ENCODE peak calls at places on chromosomes 16 and 17, in six cellular contexts. G is fibroblast of mammary gland, A is coronary artery, F is dorsolateral prefrontal cortex, I is BE2C, B is cardiac muscle cell. R is an unnamed sample.

GRCh38 chr16:69741519-69741918 is 13.2 kb downstream of the NOB1 start:
- DNase-seq in G (peak; percentile 51), A (no peak), F (no peak), I (no peak), B (no peak), R (no peak)

GRCh38 chr16:52912565-52913173 is 140.0 kb downstream of the CHD9NB start:
- DNase-seq in G (peak; percentile 54), A (no peak), F (peak; percentile 79), I (peak; percentile 74), B (peak; percentile 69), R (peak; percentile 67)

GRCh38 chr16:55645986-55646385 is 9.8 kb upstream of the SLC6A2 start:
- DNase-seq in G (no peak), A (no peak), F (no peak), I (no peak), B (no peak), R (no peak)

GRCh38 chr16:12323007-12323699 is 346.6 kb downstream of the SNX29 start:
- DNase-seq in G (peak; percentile 17), A (no peak), F (no peak), I (no peak), B (no peak), R (peak; percentile 83)

GRCh38 chr16:90046971-90047713 is 27.9 kb upstream of the DBNDD1 start:
- DNase-seq in G (peak; percentile 64), A (peak; percentile 67), F (no peak), I (peak; percentile 45), B (peak; percentile 54), R (no peak)

GRCh38 chr16:89944773-89945172 is 3.8 kb upstream of the DEF8 start:
- DNase-seq in G (no peak), A (no peak), F (no peak), I (no peak), B (no peak), R (peak; percentile 72)

GRCh38 chr16:66878067-66878466 is 2.2 kb upstream of the PDP2 start:
- DNase-seq in G (peak; percentile 20), A (no peak), F (no peak), I (no peak), B (no peak), R (peak; percentile 72)

GRCh38 chr17:65660947-65661346 is 99.5 kb upstream of the AXIN2 start:
- DNase-seq in G (peak; percentile 90), A (no peak), F (no peak), I (no peak), B (no peak), R (peak; percentile 19)

GRCh38 chr17:74413491-74413890 is 18.4 kb upstream of the GPRC5C start:
- DNase-seq in G (no peak), A (no peak), F (no peak), I (no peak), B (no peak), R (no peak)

GRCh38 chr16:2770781-2771111 is 6.3 kb downstream of the ELOB start:
- DNase-seq in G (no peak), A (no peak), F (no peak), I (no peak), B (no peak), R (no peak)

GRCh38 chr16:81445143-81445922 is 725 bp downstream of the CMIP start:
- DNase-seq in G (no peak), A (no peak), F (no peak), I (peak; percentile 47), B (peak; percentile 63), R (peak; percentile 57)

GRCh38 chr16:53932975-53933374 is 229.0 kb downstream of the FTO start:
- DNase-seq in G (no peak), A (no peak), F (no peak), I (no peak), B (no peak), R (no peak)

GRCh38 chr16:72658888-72659717 is 388.8 kb downstream of the ZFHX3 start:
- DNase-seq in G (no peak), A (no peak), F (no peak), I (no peak), B (no peak), R (peak; percentile 44)

GRCh38 chr17:27579897-27580321 is 51.1 kb upstream of the LGALS9 start:
- DNase-seq in G (no peak), A (no peak), F (no peak), I (no peak), B (no peak), R (peak; percentile 19)

GRCh38 chr16:66115373-66115772 is 251.1 kb upstream of the CDH5 start:
- DNase-seq in G (peak; percentile 15), A (no peak), F (no peak), I (no peak), B (no peak), R (peak; percentile 4)

GRCh38 chr17:37516131-37516561 is 26.5 kb downstream of the DUSP14 start:
- DNase-seq in G (no peak), A (no peak), F (no peak), I (no peak), B (peak; percentile 48), R (no peak)

GRCh38 chr17:64938925-64939474 is 19.7 kb upstream of the LRRC37A3 start:
- DNase-seq in G (peak; percentile 26), A (no peak), F (no peak), I (peak; percentile 54), B (peak; percentile 63), R (peak; percentile 60)

GRCh38 chr17:77376795-77377751 is 236.3 kb downstream of the SEC14L1 start:
- DNase-seq in G (no peak), A (no peak), F (no peak), I (peak; percentile 73), B (no peak), R (no peak)

GRCh38 chr17:52233632-52234031 is 75.1 kb upstream of the CA10 start:
- DNase-seq in G (no peak), A (no peak), F (no peak), I (no peak), B (no peak), R (no peak)

GRCh38 chr17:75012320-75013076 is at the start of gene MRPL58:
- DNase-seq in G (peak; percentile 75), A (peak; percentile 89), F (peak; percentile 72), I (peak; percentile 93), B (peak; percentile 93), R (peak; percentile 94)

DNA sequence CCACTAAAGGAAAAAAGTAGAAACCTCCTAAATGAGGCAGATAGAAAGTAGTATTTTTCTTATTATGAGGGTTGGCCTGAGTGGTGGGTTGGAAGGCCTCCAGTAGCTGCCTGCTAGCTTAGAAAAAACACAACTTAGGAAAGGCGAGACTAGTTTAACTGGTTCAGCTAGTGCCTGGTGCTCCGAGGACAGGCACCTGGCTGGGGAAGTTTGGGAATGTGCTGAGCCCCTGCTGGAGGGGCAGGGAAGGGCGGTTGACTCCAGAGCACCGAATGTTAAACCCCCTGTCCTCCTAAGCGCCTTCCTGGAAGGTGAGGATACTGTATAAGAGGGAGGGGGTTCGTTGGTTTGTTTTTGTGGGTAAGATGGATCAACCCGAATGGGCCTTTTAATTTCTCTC is 19.9 kb downstream of the LDHD start:
- DNase-seq in G (no peak), A (no peak), F (no peak), I (no peak), B (no peak), R (no peak)
- TF ChIP-seq CTCF in G (peak; percentile 23), A (no peak), F (no peak), I (peak; percentile 42), B (peak; percentile 26), R (peak; percentile 13)

GRCh38 chr17:59131131-59131530 is 23.9 kb downstream of the SKA2 start:
- DNase-seq in G (peak; percentile 51), A (no peak), F (no peak), I (no peak), B (no peak), R (no peak)

GRCh38 chr17:59126809-59127417 is 20.2 kb upstream of the TRIM37 start:
- DNase-seq in G (no peak), A (no peak), F (no peak), I (no peak), B (no peak), R (no peak)

GRCh38 chr17:59124665-59125064 is 18.0 kb upstream of the TRIM37 start:
- DNase-seq in G (no peak), A (no peak), F (no peak), I (no peak), B (no peak), R (peak; percentile 79)

GRCh38 chr17:59129814-59130213 is 23.1 kb upstream of the TRIM37 start:
- DNase-seq in G (no peak), A (no peak), F (no peak), I (no peak), B (no peak), R (no peak)
- H3K4me3 ChIP-seq in G (no peak overlapping the region), A (no peak overlapping the region), F (no peak overlapping the region), I (no peak overlapping the region), B (no peak overlapping the region), R (no peak overlapping the region)

GRCh38 chr16:51141541-51141940 is 9.5 kb downstream of the SALL1 start:
- DNase-seq in G (no peak), A (no peak), F (no peak), I (no peak), B (no peak), R (no peak)

GRCh38 chr16:51139568-51139967 is 11.5 kb downstream of the SALL1 start:
- DNase-seq in G (no peak), A (no peak), F (no peak), I (no peak), B (no peak), R (no peak)

GRCh38 chr16:51143166-51143565 is 7.9 kb downstream of the SALL1 start:
- DNase-seq in G (no peak), A (no peak), F (no peak), I (no peak), B (no peak), R (no peak)

GRCh38 chr16:51137097-51137496 is 14.0 kb downstream of the SALL1 start:
- DNase-seq in G (no peak), A (no peak), F (no peak), I (no peak), B (no peak), R (no peak)

DNA sequence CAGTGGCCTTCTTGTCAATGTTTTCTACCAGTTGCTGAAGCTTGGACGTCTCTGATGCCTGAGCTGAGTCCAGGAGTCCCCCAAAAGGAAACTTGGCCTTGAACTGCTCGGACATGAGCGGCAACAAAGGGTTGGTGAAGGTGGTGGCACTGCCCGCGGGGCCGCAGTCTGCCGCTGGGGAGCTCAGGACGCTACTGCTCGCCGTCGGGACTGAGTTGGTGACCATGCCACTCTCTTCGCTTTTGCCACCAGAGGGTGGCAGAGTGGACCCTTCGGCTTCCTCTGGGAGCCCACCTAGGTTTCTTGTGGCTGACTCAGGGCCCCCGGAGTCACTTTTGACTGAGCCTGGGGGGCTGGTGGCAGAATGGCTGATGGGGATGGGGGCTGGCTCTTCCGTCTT is 11.0 kb downstream of the SALL1 start:
- DNase-seq in G (no peak), A (no peak), F (no peak), I (no peak), B (no peak), R (no peak)
- TF ChIP-seq CTCF in G (no peak), A (no peak), F (no peak), I (no peak), B (no peak), R (no peak)

GRCh38 chr16:56933266-56933619 is 1.3 kb downstream of the HERPUD1 start:
- DNase-seq in G (no peak), A (no peak), F (no peak), I (no peak), B (no peak), R (no peak)

GRCh38 chr16:56936491-56936890 is 4.5 kb downstream of the HERPUD1 start:
- DNase-seq in G (no peak), A (no peak), F (no peak), I (no peak), B (no peak), R (no peak)

GRCh38 chr16:56936950-56937349 is 5.0 kb downstream of the HERPUD1 start:
- DNase-seq in G (no peak), A (no peak), F (no peak), I (no peak), B (no peak), R (no peak)

GRCh38 chr16:56933828-56934598 is 2.1 kb downstream of the HERPUD1 start:
- DNase-seq in G (peak; percentile 24), A (no peak), F (no peak), I (no peak), B (no peak), R (no peak)

GRCh38 chr16:56935201-56935600 is 3.3 kb downstream of the HERPUD1 start:
- DNase-seq in G (no peak), A (no peak), F (no peak), I (no peak), B (no peak), R (no peak)
- H3K4me3 ChIP-seq in G (peak overlapping the region; percentile 97), A (peak overlapping the region; percentile 96), F (peak overlapping the region; percentile 99), I (peak overlapping the region; percentile 93), B (no peak overlapping the region), R (peak overlapping the region; percentile 94)

R was measured in GM12865.